ENCODE peak calls at places on chromosomes 4 and X, in six cellular contexts. O, Z, M, U, R and X are unnamed samples.

GRCh38 chr4:41957634-41958033 is 22.4 kb downstream of the TMEM33 start:
- DNase-seq in O (no peak), Z (no peak), M (no peak), U (no peak), R (peak), X (no peak)

GRCh38 chr4:68724426-68724825 is 54.0 kb upstream of the UGT2B15 start:
- DNase-seq in O (no peak), Z (no peak), M (no peak), U (no peak), R (no peak), X (no peak)

GRCh38 chr4:110869114-110869513 is 246.2 kb upstream of the PITX2 start:
- DNase-seq in O (peak), Z (no peak), M (no peak), U (no peak), R (no peak), X (no peak)

GRCh38 chr4:83959160-83959559 is 423.3 kb downstream of the GPAT3 start:
- DNase-seq in O (no peak), Z (no peak), M (no peak), U (no peak), R (no peak), X (no peak)

GRCh38 chrX:55342533-55343501 is 78.1 kb upstream of the PAGE3 start:
- DNase-seq in O (peak), Z (peak), M (peak), U (no peak), R (peak), X (no peak)

GRCh38 chr4:113979157-113979972 is at the start of gene ARSJ:
- DNase-seq in O (peak), Z (peak), M (peak), U (peak), R (no peak), X (peak)

GRCh38 chr4:144499777-144500176 is 146.2 kb upstream of the HHIP start:
- DNase-seq in O (no peak), Z (no peak), M (no peak), U (no peak), R (no peak), X (no peak)

GRCh38 chr4:3031357-3032064 is 42.8 kb downstream of the HTT-AS start:
- DNase-seq in O (no peak), Z (no peak), M (no peak), U (no peak), R (no peak), X (no peak)

GRCh38 chr4:123600426-123600825 is 203.8 kb downstream of the SPRY1 start:
- DNase-seq in O (peak), Z (no peak), M (no peak), U (no peak), R (no peak), X (no peak)

GRCh38 chr4:11073621-11074051 is 355.1 kb downstream of the HS3ST1 start:
- DNase-seq in O (peak), Z (peak), M (no peak), U (no peak), R (no peak), X (no peak)

GRCh38 chr4:92305148-92305877 is 1.5 kb downstream of the GRID2 start:
- DNase-seq in O (peak), Z (no peak), M (peak), U (peak), R (no peak), X (no peak)

GRCh38 chr4:109184421-109184956 is 118.0 kb downstream of the COL25A1 start:
- DNase-seq in O (peak), Z (no peak), M (no peak), U (no peak), R (no peak), X (no peak)

GRCh38 chr4:40722576-40723161 is 27.1 kb upstream of the NSUN7 start:
- DNase-seq in O (no peak), Z (peak), M (no peak), U (no peak), R (peak), X (no peak)

GRCh38 chrX:20205927-20206708 is 60.6 kb downstream of the RPS6KA3 start:
- DNase-seq in O (no peak), Z (no peak), M (no peak), U (no peak), R (no peak), X (no peak)

GRCh38 chr4:48112017-48112667 is 21.9 kb downstream of the TXK start:
- DNase-seq in O (peak), Z (peak), M (no peak), U (no peak), R (no peak), X (no peak)

GRCh38 chr4:54065282-54066087 is 1.1 kb upstream of the CHIC2 start:
- DNase-seq in O (peak), Z (no peak), M (no peak), U (no peak), R (peak), X (no peak)

GRCh38 chr4:2082627-2083026 is 23.5 kb downstream of the NAT8L start:
- DNase-seq in O (no peak), Z (no peak), M (no peak), U (no peak), R (no peak), X (no peak)

GRCh38 chrX:76127341-76127740 is 45.5 kb upstream of the PBDC1 start:
- DNase-seq in O (no peak), Z (no peak), M (no peak), U (no peak), R (peak), X (no peak)

GRCh38 chrX:118423558-118423957 is 72.1 kb upstream of the DOCK11 start:
- DNase-seq in O (no peak), Z (no peak), M (no peak), U (no peak), R (no peak), X (no peak)

GRCh38 chrX:41655631-41656030 is 33.1 kb upstream of the GPR34 start:
- DNase-seq in O (no peak), Z (peak), M (no peak), U (no peak), R (no peak), X (no peak)

GRCh38 chrX:2550288-2551020 is 49.7 kb upstream of the DHRSX start:
- DNase-seq in O (no peak), Z (no peak), M (no peak), U (no peak), R (no peak), X (no peak)

GRCh38 chr4:152778656-152779512 is 646 bp downstream of the TIGD4 start:
- DNase-seq in O (peak), Z (no peak), M (peak), U (no peak), R (peak), X (peak)

GRCh38 chrX:70354726-70355125 is 64.8 kb downstream of the KIF4A start:
- DNase-seq in O (no peak), Z (no peak), M (no peak), U (no peak), R (no peak), X (no peak)

GRCh38 chr4:15779336-15779735 is 1.2 kb downstream of the CD38 start:
- DNase-seq in O (peak), Z (no peak), M (peak), U (no peak), R (no peak), X (no peak)

GRCh38 chr4:122668241-122668640 is 47.4 kb upstream of the IL21 start:
- DNase-seq in O (peak), Z (no peak), M (no peak), U (no peak), R (no peak), X (no peak)

GRCh38 chrX:1391370-1391706 is 575 bp downstream of the SLC25A6 start:
- DNase-seq in O (no peak), Z (no peak), M (peak), U (no peak), R (no peak), X (peak)

GRCh38 chr4:151850751-151851150 is 89.9 kb upstream of the GATB start:
- DNase-seq in O (no peak), Z (peak), M (no peak), U (no peak), R (no peak), X (no peak)

GRCh38 chr4:5773271-5773555 is 62.2 kb downstream of the EVC start:
- DNase-seq in O (peak), Z (peak), M (no peak), U (peak), R (no peak), X (no peak)

GRCh38 chr4:102064747-102065442 is 274.4 kb downstream of the BANK1 start:
- DNase-seq in O (no peak), Z (peak), M (no peak), U (no peak), R (no peak), X (no peak)

GRCh38 chr4:175330652-175331051 is 412.5 kb downstream of the ADAM29 start:
- DNase-seq in O (no peak), Z (no peak), M (no peak), U (no peak), R (no peak), X (no peak)

GRCh38 chr4:88297725-88298453 is 13.5 kb upstream of the PPM1K start:
- DNase-seq in O (no peak), Z (no peak), M (no peak), U (no peak), R (no peak), X (no peak)
- TF ChIP-seq CTCF in O (no peak), Z (no peak), M (no peak), U (no peak), R (no peak), X (no peak)

DNA sequence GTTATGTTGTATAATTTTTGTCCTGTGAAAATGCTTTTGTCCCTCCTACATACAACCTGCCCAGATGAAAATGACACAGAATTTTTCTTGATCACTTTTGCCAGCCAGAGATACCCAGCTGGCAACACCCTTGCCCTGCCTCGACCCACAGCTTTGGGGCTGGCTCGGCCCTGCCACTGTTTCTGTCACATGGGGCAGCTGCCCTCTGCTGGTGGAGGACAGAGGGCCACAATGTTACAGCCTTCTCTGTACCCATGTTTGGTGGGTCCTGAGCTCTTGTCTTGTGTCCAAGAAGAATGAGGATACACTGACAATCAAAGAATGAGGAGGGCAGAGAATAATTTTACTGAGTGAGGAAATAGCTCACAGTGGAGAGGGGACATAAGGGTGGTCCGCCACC is 31.1 kb downstream of the BMP15 start:
- DNase-seq in O (no peak), Z (no peak), M (no peak), U (no peak), R (peak), X (no peak)
- TF ChIP-seq CTCF in O (peak), Z (peak), M (no peak), U (peak), R (peak), X (no peak)

DNA sequence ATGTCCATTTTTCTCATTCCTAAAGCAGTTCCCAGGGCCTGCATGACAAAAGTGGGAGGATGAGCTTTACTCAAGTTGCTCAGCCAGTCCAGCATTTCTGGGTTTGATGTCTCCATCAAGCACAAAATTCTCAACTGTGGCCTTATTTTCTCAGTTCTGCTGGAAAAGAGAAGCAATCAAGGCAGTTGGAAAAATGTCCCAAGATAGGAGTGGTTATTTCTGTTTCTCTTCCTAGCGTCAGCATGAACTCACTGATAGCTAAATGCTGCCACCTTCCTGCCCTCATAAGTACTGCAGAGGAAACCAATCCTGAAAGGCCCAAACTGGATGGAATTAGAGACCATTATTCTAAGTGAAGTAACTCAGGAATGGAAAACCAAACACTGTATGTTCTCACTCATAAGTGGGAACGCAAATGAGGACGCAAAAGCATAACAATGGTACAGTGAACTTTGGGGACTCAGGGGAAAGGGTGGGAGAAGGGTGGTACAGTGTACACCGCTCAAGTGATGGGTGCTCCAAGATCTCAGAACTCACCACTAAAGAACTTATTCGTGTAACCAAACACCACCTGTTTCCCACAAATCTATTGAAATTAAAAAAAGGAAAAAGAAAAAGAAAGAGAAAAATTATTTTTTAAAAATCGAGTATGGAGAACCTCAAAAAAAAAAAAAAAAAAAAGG is 29.6 kb downstream of the ADH7 start:
- DNase-seq in O (peak), Z (peak), M (peak), U (no peak), R (peak), X (peak)
- TF ChIP-seq CTCF in O (peak), Z (peak), M (peak), U (peak), R (peak), X (peak)

GRCh38 chr4:98143001-98143899 is at the start of gene STPG2:
- DNase-seq in O (peak), Z (peak), M (peak), U (peak), R (peak), X (peak)
- TF ChIP-seq CTCF in O (peak), Z (peak), M (peak), U (peak), R (peak), X (no peak)

GRCh38 chr4:67082746-67083145 is 462.6 kb downstream of the CENPC start:
- DNase-seq in O (no peak), Z (no peak), M (no peak), U (no peak), R (no peak), X (no peak)

GRCh38 chr4:67084801-67085200 is 460.5 kb downstream of the CENPC start:
- DNase-seq in O (no peak), Z (no peak), M (no peak), U (no peak), R (no peak), X (no peak)

GRCh38 chr4:67091668-67092067 is 453.6 kb downstream of the CENPC start:
- DNase-seq in O (no peak), Z (no peak), M (no peak), U (no peak), R (no peak), X (no peak)

GRCh38 chr4:67083496-67083895 is 461.8 kb downstream of the CENPC start:
- DNase-seq in O (no peak), Z (no peak), M (no peak), U (no peak), R (no peak), X (no peak)

DNA sequence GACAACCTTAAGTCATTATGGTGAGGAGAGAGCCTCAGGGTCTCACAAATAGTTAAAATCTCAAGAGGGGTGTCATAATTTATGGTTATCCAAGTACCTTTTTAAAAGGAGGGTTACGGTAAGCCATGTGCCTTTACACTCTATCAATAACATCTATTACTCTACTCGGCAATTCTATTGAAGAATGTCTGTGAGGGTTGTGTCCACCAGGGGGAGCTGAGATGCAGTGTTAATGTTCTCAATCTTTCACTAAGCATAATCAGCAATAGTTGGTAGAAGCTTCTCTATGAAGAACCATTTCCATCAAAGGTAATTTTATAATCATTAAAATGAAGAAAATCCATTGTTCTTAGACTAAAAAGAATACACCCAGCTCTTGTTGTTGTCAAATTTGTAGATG is 457.4 kb downstream of the CENPC start:
- DNase-seq in O (peak), Z (no peak), M (peak), U (no peak), R (peak), X (no peak)
- TF ChIP-seq CTCF in O (peak), Z (peak), M (peak), U (peak), R (peak), X (peak)